ENCODE peak calls at places on chromosome 18, in seven cellular contexts. Z, M, Q, U, B, P and G are unnamed samples.

GRCh38 chr18:6482198-6482977 is 67.7 kb upstream of the L3MBTL4 start:
- DNase-seq in M (peak), U (peak), B (no peak), Z (peak), P (peak), Q (peak), G (no peak)

GRCh38 chr18:42033137-42033810 is 78.2 kb downstream of the PIK3C3 start:
- DNase-seq in P (no peak), Z (no peak), Q (no peak), M (no peak), B (no peak), U (no peak), G (no peak)

GRCh38 chr18:71250191-71250590 is 961.3 kb downstream of the SOCS6 start:
- DNase-seq in Q (no peak), B (no peak), P (no peak), U (no peak), Z (no peak), M (no peak), G (no peak)

GRCh38 chr18:44033144-44033543 is 647.5 kb upstream of the SETBP1 start:
- DNase-seq in Z (no peak), U (no peak), B (no peak), Q (no peak), M (no peak), P (no peak), G (no peak)

GRCh38 chr18:56743115-56743514 is 92.0 kb downstream of the WDR7 start:
- DNase-seq in M (no peak), B (no peak), U (no peak), Z (no peak), Q (no peak), P (no peak), G (no peak)

GRCh38 chr18:45910405-45911023 is 56.6 kb downstream of the EPG5 start:
- DNase-seq in M (peak), Z (no peak), P (no peak), B (peak), Q (peak), U (peak), G (no peak)

GRCh38 chr18:14104906-14105748 is 27.1 kb downstream of the ZNF519 start:
- DNase-seq in Z (no peak), P (no peak), M (no peak), U (peak), B (no peak), Q (no peak), G (no peak)

GRCh38 chr18:56238576-56238975 is 399.8 kb downstream of the TXNL1 start:
- DNase-seq in Z (no peak), M (no peak), Q (no peak), U (peak), P (no peak), B (peak), G (no peak)

GRCh38 chr18:67766930-67767329 is 250.4 kb upstream of the DSEL start:
- DNase-seq in U (no peak), Q (peak), M (no peak), Z (no peak), P (no peak), B (no peak), G (no peak)

GRCh38 chr18:31429623-31430022 is 17.9 kb upstream of the DSG3 start:
- DNase-seq in P (no peak), Q (no peak), Z (no peak), U (peak), B (no peak), M (peak), G (no peak)

GRCh38 chr18:55552498-55553189 is 35.3 kb downstream of the TCF4 start:
- DNase-seq in M (no peak), B (no peak), P (no peak), U (no peak), Z (no peak), Q (no peak), G (no peak)

GRCh38 chr18:77321823-77322805 is 72.5 kb downstream of the GALR1 start:
- DNase-seq in Z (no peak), Q (no peak), B (no peak), M (peak), U (no peak), P (no peak), G (no peak)

GRCh38 chr18:14086459-14087231 is 45.6 kb downstream of the ZNF519 start:
- DNase-seq in P (no peak), M (no peak), B (peak), U (peak), Q (no peak), Z (no peak), G (no peak)

GRCh38 chr18:9575558-9575957 is 38.8 kb downstream of the PPP4R1 start:
- DNase-seq in Q (peak), P (peak), U (peak), M (peak), B (no peak), Z (peak), G (no peak)

GRCh38 chr18:5424903-5425302 is 118.9 kb downstream of the EPB41L3 start:
- DNase-seq in Z (no peak), Q (no peak), M (no peak), U (peak), P (no peak), B (peak), G (no peak)

DNA sequence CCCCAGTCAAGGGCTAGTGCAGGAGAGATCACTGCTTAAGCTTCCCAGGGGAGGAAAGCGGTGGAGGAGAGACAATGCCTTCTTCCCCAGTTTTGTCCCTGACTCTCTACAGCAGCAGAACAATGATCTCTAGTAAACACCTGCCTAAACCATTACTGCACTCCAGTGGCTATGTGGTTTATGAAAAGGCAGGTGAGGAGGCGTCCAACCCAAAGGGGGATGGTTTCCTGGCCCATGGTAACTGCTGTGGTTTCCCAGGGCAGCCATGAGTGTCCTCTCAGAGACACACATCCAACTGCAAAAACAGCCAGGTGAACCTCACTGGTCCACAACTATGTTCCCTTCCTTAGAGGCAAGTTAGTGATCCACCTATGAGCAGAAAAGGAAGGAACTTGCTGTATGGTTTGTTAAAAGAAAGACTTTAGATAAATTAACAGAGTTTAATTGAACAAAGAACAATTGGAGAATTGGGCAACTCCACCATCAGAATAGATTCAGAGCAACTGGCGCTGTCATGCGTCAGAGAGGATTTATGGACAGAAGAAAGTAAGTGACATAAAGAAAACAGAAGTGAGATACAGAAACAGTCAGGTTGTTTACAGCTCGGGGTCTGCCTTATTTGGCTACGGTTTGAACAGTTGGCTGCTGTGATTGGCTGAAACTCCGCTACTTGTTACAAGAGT is 4.8 kb upstream of the TTC39C start:
- DNase-seq in U (no peak), Q (no peak), B (no peak), P (no peak), M (no peak), Z (no peak), G (no peak)
- TF ChIP-seq POLR2AphosphoS5 in U (no peak), Q (no peak), B (no peak), P (no peak), M (no peak), Z (no peak), G (no peak)

DNA sequence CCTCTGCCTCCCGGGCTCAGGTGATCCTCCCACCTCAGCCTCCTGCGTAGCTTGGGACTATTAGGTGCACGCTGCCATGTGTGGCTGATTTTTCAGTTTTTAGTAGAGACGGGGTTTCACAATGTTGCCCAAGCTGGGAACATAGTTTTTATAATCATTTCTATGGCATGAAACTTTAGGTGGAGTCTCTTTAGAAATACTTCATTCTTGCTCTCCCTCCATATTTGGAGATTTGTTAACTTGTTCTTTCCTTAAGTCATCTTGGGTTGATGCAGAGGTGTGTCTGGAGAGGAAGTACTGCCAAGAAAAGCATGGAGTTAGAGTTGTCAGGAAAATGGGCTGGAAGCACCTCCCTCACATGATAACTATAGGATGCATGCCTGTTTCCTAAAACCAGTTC is 17.4 kb downstream of the ZNF532 start:
- DNase-seq in U (no peak), M (no peak), Z (no peak), B (no peak), Q (no peak), P (no peak), G (no peak)
- H3K27ac ChIP-seq in U (no peak), M (no peak), Z (no peak), B (no peak), Q (peak), P (no peak), G (no peak)

DNA sequence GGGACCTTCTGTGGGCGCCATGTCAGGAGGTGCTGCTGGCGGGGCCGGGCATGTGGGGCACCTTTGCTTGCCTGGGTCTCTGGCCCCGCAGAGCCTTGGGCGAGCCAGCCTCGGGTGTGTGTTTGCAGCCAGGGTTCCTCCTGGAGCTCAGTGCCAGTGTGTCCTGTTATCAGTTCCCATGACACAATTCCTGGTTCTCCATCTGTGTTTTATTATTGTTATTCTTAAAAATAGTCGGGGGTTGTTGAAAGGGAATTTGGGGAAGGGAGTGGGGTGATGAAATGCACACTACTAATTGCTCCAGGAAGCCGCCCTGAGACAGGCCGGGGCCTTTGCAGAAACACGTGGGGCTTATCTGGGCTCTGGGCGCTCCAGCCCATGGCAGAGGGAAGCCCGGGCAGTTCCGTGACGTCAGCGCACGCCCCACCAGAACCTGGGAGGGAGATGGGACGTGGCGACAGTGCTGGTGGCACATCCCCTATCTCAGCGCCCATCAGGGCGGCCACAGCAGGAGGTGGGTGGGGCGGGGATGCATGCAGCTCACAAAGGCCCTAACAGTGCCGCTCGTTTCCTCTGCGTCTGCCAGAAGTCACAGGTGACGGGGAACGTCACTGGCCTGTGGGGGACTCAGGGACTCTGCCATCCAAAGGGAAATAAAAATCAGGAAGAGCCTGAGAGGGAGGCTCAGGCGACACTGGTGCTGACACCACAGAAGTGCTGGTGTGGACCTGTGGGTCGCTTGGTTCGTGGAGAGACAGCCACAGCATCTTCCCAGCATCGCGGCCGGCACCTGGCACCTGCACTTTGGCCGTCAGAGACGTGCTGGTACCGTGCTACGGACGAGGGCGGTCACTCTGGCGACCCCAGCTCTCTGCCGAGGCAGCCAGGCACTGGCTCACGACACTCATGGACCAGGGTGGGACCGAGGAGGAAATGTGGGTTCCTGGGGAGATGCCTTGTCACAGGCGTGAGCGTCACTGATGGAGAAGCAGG is 131.0 kb downstream of the NFATC1 start:
- DNase-seq in P (no peak), M (peak), Z (peak), Q (no peak), U (no peak), B (peak), G (no peak)
- TF ChIP-seq POLR2AphosphoS5 in P (no peak), M (no peak), Z (no peak), Q (no peak), U (no peak), B (no peak), G (peak)

GRCh38 chr18:48921305-48922202 is 29.2 kb downstream of the SMAD7 start:
- DNase-seq in Z (peak), M (no peak), B (no peak), Q (no peak), P (no peak), U (no peak), G (no peak)
- H3K27ac ChIP-seq in Z (peak), M (peak), B (no peak), Q (peak), P (no peak), U (no peak), G (peak)

GRCh38 chr18:50266248-50266704 is at the start of gene CFAP53:
- DNase-seq in B (peak), M (peak), U (peak), Z (peak), P (peak), Q (no peak), G (no peak)
- TF ChIP-seq POLR2AphosphoS5 in B (peak), M (peak), U (no peak), Z (peak), P (peak), Q (peak), G (peak)

GRCh38 chr18:58102875-58103274 is 58.8 kb downstream of the NEDD4L start:
- DNase-seq in M (no peak), U (no peak), P (no peak), Q (no peak), Z (no peak), B (no peak), G (no peak)
- H3K27ac ChIP-seq in M (no peak), U (no peak), P (peak), Q (no peak), Z (no peak), B (no peak), G (no peak)

GRCh38 chr18:11548367-11548766 is 61.0 kb upstream of the SLC35G4 start:
- DNase-seq in B (no peak), Z (no peak), P (no peak), U (no peak), Q (no peak), M (no peak), G (no peak)
- TF ChIP-seq POLR2AphosphoS5 in B (no peak), Z (no peak), P (no peak), U (no peak), Q (no peak), M (no peak), G (no peak)

GRCh38 chr18:75811156-75811555 is 383.7 kb upstream of the SMIM21 start:
- DNase-seq in U (no peak), Q (no peak), Z (no peak), P (no peak), M (no peak), B (no peak), G (no peak)
- H3K27ac ChIP-seq in U (no peak), Q (no peak), Z (peak), P (no peak), M (peak), B (no peak), G (no peak)